ENCODE peak calls at places on chromosomes 16 and 17, in seven cellular contexts. W is right lobe of liver; S is activated naive CD4-positive, alpha-beta T cell; N is C1 segment of cervical spinal cord; R is HuH-7.5; J is MV-4-11; T is naive thymus-derived CD4-positive, alpha-beta T cell. K is an unnamed sample.

GRCh38 chr16:47887496-47887895 is 268.3 kb downstream of the ABCC12 start:
- DNase-seq in W (no peak), S (no peak), N (no peak), R (no peak), J (no peak), T (no peak), K (no peak)

GRCh38 chr17:34755371-34755770 is 176.0 kb downstream of the TMEM132E start:
- DNase-seq in W (no peak), S (no peak), N (no peak), R (no peak), J (no peak), T (no peak), K (no peak)

GRCh38 chr17:17538417-17539391 is 42.5 kb upstream of the RASD1 start:
- DNase-seq in W (peak), S (no peak), N (no peak), R (peak), J (no peak), T (no peak), K (no peak)

GRCh38 chr17:52036416-52036815 is 122.1 kb downstream of the CA10 start:
- DNase-seq in W (no peak), S (no peak), N (no peak), R (no peak), J (no peak), T (no peak), K (no peak)

GRCh38 chr17:76824103-76824502 is 44.1 kb upstream of the MGAT5B start:
- DNase-seq in W (no peak), S (no peak), N (no peak), R (no peak), J (no peak), T (no peak), K (no peak)

GRCh38 chr17:71975998-71976649 is 144.7 kb upstream of the SOX9 start:
- DNase-seq in W (peak), S (no peak), N (peak), R (no peak), J (peak), T (no peak), K (no peak)

GRCh38 chr16:2512920-2513404 is 790 bp upstream of the ATP6V0C start:
- DNase-seq in W (peak), S (no peak), N (no peak), R (no peak), J (no peak), T (no peak), K (no peak)

GRCh38 chr16:70428178-70428998 is 10.5 kb downstream of the ST3GAL2 start:
- DNase-seq in W (peak), S (no peak), N (peak), R (peak), J (peak), T (no peak), K (no peak)

GRCh38 chr17:7557147-7557764 is 1.3 kb upstream of the TNFSF13 start:
- DNase-seq in W (no peak), S (no peak), N (no peak), R (no peak), J (no peak), T (no peak), K (no peak)

GRCh38 chr16:24729967-24730815 is 740 bp downstream of the TNRC6A start:
- DNase-seq in W (peak), S (peak), N (no peak), R (peak), J (peak), T (peak), K (no peak)

GRCh38 chr16:2498085-2498484 is 15.7 kb upstream of the ATP6V0C start:
- DNase-seq in W (no peak), S (no peak), N (no peak), R (no peak), J (no peak), T (no peak), K (no peak)

GRCh38 chr17:58335779-58336455 is 7.3 kb upstream of the TSPOAP1 start:
- DNase-seq in W (no peak), S (peak), N (no peak), R (no peak), J (peak), T (peak), K (peak)

GRCh38 chr16:11190585-11191565 is 65.1 kb downstream of the SOCS1 start:
- DNase-seq in W (no peak), S (no peak), N (no peak), R (no peak), J (peak), T (no peak), K (no peak)

GRCh38 chr17:62140836-62141235 is 75.8 kb upstream of the MED13 start:
- DNase-seq in W (no peak), S (no peak), N (no peak), R (no peak), J (no peak), T (no peak), K (no peak)

GRCh38 chr17:69305177-69305576 is 21.8 kb downstream of the ABCA5 start:
- DNase-seq in W (no peak), S (no peak), N (no peak), R (no peak), J (no peak), T (no peak), K (no peak)

GRCh38 chr17:10001296-10001904 is 96.3 kb upstream of the RCVRN start:
- DNase-seq in W (no peak), S (no peak), N (no peak), R (no peak), J (peak), T (no peak), K (no peak)

GRCh38 chr17:73302189-73302588 is 9.6 kb downstream of the CDC42EP4 start:
- DNase-seq in W (no peak), S (no peak), N (no peak), R (no peak), J (no peak), T (no peak), K (no peak)

GRCh38 chr17:80987941-80988461 is 3.6 kb upstream of the CHMP6 start:
- DNase-seq in W (no peak), S (no peak), N (no peak), R (no peak), J (no peak), T (no peak), K (peak)

GRCh38 chr17:1561420-1562177 is 993 bp downstream of the PITPNA start:
- DNase-seq in W (peak), S (no peak), N (no peak), R (peak), J (no peak), T (peak), K (peak)

GRCh38 chr16:67648764-67649407 is 3.9 kb downstream of the CARMIL2 start:
- DNase-seq in W (no peak), S (no peak), N (no peak), R (peak), J (no peak), T (no peak), K (no peak)

GRCh38 chr17:752002-752619 is at the start of gene GEMIN4:
- DNase-seq in W (peak), S (peak), N (peak), R (peak), J (peak), T (peak), K (peak)

GRCh38 chr16:25199457-25199856 is 17.3 kb upstream of the AQP8 start:
- DNase-seq in W (no peak), S (no peak), N (no peak), R (no peak), J (no peak), T (no peak), K (no peak)

GRCh38 chr17:32191306-32191705 is 49.0 kb downstream of the RHOT1 start:
- DNase-seq in W (no peak), S (no peak), N (no peak), R (no peak), J (no peak), T (no peak), K (no peak)

GRCh38 chr17:3033741-3034577 is 29.4 kb downstream of the OR1D5 start:
- DNase-seq in W (no peak), S (no peak), N (no peak), R (no peak), J (no peak), T (no peak), K (no peak)

GRCh38 chr16:72847187-72848044 is 200.5 kb downstream of the ZFHX3 start:
- DNase-seq in W (no peak), S (no peak), N (no peak), R (peak), J (peak), T (no peak), K (no peak)

GRCh38 chr16:88390265-88390664 is 7.5 kb downstream of the ZNF469 start:
- DNase-seq in W (no peak), S (no peak), N (no peak), R (no peak), J (no peak), T (no peak), K (no peak)

GRCh38 chr17:17849863-17850373 is 13.1 kb upstream of the SREBF1 start:
- DNase-seq in W (no peak), S (peak), N (no peak), R (no peak), J (peak), T (peak), K (peak)

GRCh38 chr17:76501018-76501826 is at the start of gene RHBDF2:
- DNase-seq in W (peak), S (peak), N (peak), R (peak), J (peak), T (peak), K (peak)

GRCh38 chr16:11547517-11547916 is 39.2 kb downstream of the LITAF start:
- DNase-seq in W (no peak), S (no peak), N (peak), R (no peak), J (no peak), T (no peak), K (no peak)

GRCh38 chr17:51640108-51640622 is 379.8 kb downstream of the UTP18 start:
- DNase-seq in W (no peak), S (no peak), N (no peak), R (no peak), J (no peak), T (peak), K (no peak)

GRCh38 chr16:80208015-80208414 is 332.8 kb upstream of the DYNLRB2 start:
- DNase-seq in W (no peak), S (no peak), N (no peak), R (no peak), J (no peak), T (no peak), K (no peak)

GRCh38 chr16:49014300-49015188 is 267.1 kb downstream of the CBLN1 start:
- DNase-seq in W (no peak), S (no peak), N (no peak), R (no peak), J (no peak), T (no peak), K (no peak)

GRCh38 chr17:72976971-72977767 is 115.3 kb downstream of the SLC39A11 start:
- DNase-seq in W (no peak), S (no peak), N (peak), R (peak), J (peak), T (no peak), K (no peak)

GRCh38 chr17:72187544-72187943 is 66.7 kb downstream of the SOX9 start:
- DNase-seq in W (peak), S (no peak), N (no peak), R (no peak), J (no peak), T (no peak), K (no peak)

GRCh38 chr17:76124582-76125390 is 16.3 kb downstream of the FOXJ1 start:
- DNase-seq in W (no peak), S (no peak), N (no peak), R (no peak), J (no peak), T (no peak), K (no peak)

GRCh38 chr17:81364278-81365147 is 30.7 kb upstream of the BAHCC1 start:
- DNase-seq in W (no peak), S (no peak), N (no peak), R (no peak), J (no peak), T (no peak), K (no peak)

K was measured in B cell.